ENCODE peak calls at places on chromosomes 6 and 20, in five cellular contexts. F is A549, Z is IMR-90, Q is K562, U is GM12878. T is an unnamed sample.

GRCh38 chr20:17442588-17442987 is 88.6 kb downstream of the BFSP1 start:
- DNase-seq in Z (no peak), U (no peak), F (peak; percentile 28), Q (no peak), T (no peak)

GRCh38 chr6:145705561-145705960 is 29.8 kb downstream of the EPM2A start:
- DNase-seq in U (no peak), Z (peak; percentile 78), Q (no peak), F (no peak), T (no peak)

GRCh38 chr6:111743318-111743717 is 129.9 kb downstream of the FYN start:
- DNase-seq in Z (no peak), Q (no peak), F (no peak), U (no peak), T (no peak)

GRCh38 chr6:18186033-18186432 is 30.8 kb downstream of the KDM1B start:
- DNase-seq in U (no peak), F (no peak), Z (no peak), Q (no peak), T (no peak)

GRCh38 chr6:51934098-51934497 is 153.3 kb downstream of the PKHD1 start:
- DNase-seq in F (peak; percentile 31), U (no peak), Z (no peak), Q (peak; percentile 20), T (peak; percentile 14)

GRCh38 chr6:10720229-10720959 is 2.5 kb upstream of the TMEM14C start:
- DNase-seq in F (no peak), Z (peak; percentile 17), Q (no peak), U (no peak), T (peak; percentile 22)

GRCh38 chr20:61797200-61797599 is 268.5 kb downstream of the TAF4 start:
- DNase-seq in F (no peak), Z (no peak), U (no peak), Q (no peak), T (no peak)

GRCh38 chr20:48866936-48867335 is 39.1 kb upstream of the PREX1 start:
- DNase-seq in F (no peak), Z (no peak), U (no peak), Q (no peak), T (no peak)

GRCh38 chr6:53669592-53669991 is 4.0 kb upstream of the KLHL31 start:
- DNase-seq in Q (no peak), F (no peak), Z (no peak), U (no peak), T (no peak)

GRCh38 chr20:62066339-62066982 is 780 bp upstream of the TAF4 start:
- DNase-seq in Z (no peak), U (no peak), F (peak; percentile 61), Q (peak; percentile 76), T (peak; percentile 88)

GRCh38 chr6:143802833-143803565 is 40.1 kb upstream of the LTV1 start:
- DNase-seq in Z (peak; percentile 73), F (no peak), Q (no peak), U (no peak), T (no peak)

GRCh38 chr6:7255918-7256317 is 57.1 kb downstream of the SSR1 start:
- DNase-seq in U (no peak), F (no peak), Z (no peak), Q (no peak), T (no peak)

GRCh38 chr20:35621560-35621946 is 5.9 kb downstream of the SPAG4 start:
- DNase-seq in F (peak; percentile 38), Q (no peak), U (no peak), Z (no peak), T (no peak)

GRCh38 chr6:156686429-156686939 is 90.7 kb upstream of the ARID1B start:
- DNase-seq in F (peak; percentile 26), Z (peak; percentile 59), U (no peak), Q (no peak), T (peak; percentile 69)

GRCh38 chr20:36202891-36203338 is 33.4 kb upstream of the AAR2 start:
- DNase-seq in Q (peak; percentile 89), U (no peak), F (peak; percentile 48), Z (peak; percentile 19), T (peak; percentile 89)

GRCh38 chr20:35104685-35105295 is 12.2 kb upstream of the TRPC4AP start:
- DNase-seq in Z (peak; percentile 10), Q (no peak), F (no peak), U (no peak), T (no peak)

GRCh38 chr6:121142093-121142492 is 192.2 kb downstream of the TBC1D32 start:
- DNase-seq in Z (no peak), Q (no peak), U (no peak), F (peak; percentile 22), T (no peak)

GRCh38 chr20:36666181-36666740 is 20.3 kb upstream of the SLA2 start:
- DNase-seq in U (no peak), Q (no peak), Z (peak; percentile 46), F (peak; percentile 42), T (no peak)

GRCh38 chr6:97215157-97215769 is 67.8 kb downstream of the MMS22L start:
- DNase-seq in U (no peak), Q (peak; percentile 18), Z (peak; percentile 76), F (peak; percentile 26), T (peak; percentile 48)

GRCh38 chr20:57080796-57081195 is 185.6 kb downstream of the BMP7 start:
- DNase-seq in U (no peak), F (peak; percentile 33), Q (no peak), Z (no peak), T (no peak)
- TF ChIP-seq RCOR1 in U (no peak), F (no peak), Q (no peak), Z (no peak), T (no peak)

GRCh38 chr6:27237089-27237723 is 10.3 kb upstream of the PRSS16 start:
- DNase-seq in Q (peak; percentile 73), F (peak; percentile 78), U (no peak), Z (peak; percentile 77), T (no peak)
- TF ChIP-seq RCOR1 in Q (no peak), F (peak; percentile 43), U (no peak), Z (no peak), T (no peak)

DNA sequence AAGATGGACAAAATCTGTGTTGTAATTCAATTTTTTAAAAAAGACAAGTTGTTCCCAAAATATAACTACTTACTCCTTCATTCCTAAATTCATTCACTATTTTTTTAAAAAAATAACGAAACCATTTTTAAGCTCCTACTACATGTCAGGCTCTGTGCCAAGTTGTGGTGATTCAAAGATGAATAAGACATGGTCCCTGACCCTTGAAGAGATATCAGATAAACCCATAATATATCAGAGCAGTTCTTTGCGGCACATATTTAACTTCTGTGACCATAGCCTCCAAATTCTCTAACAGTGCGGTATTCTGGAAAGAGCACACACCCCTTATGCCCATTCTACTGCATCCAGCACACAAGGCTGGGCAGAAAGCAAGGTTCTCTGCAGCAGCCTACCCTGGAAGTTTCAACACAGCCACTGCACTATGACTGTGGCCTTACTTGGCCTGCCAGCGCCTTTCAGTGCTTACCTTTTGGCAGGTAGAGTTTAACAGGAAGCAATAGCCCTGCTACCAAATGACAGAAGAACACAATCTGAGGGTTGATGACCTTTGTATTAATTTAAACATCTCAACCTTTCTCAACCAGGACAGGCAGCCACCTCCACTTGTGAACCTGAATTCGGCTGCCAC is 406.5 kb downstream of the BTBD9 start:
- DNase-seq in F (no peak), U (no peak), Q (no peak), Z (peak; percentile 51), T (no peak)
- TF ChIP-seq RCOR1 in F (no peak), U (no peak), Q (no peak), Z (no peak), T (no peak)

GRCh38 chr6:28551891-28552666 is 26.4 kb downstream of the GPX5 start:
- DNase-seq in Z (no peak), U (no peak), Q (no peak), F (no peak), T (no peak)
- TF ChIP-seq RCOR1 in Z (no peak), U (no peak), Q (no peak), F (no peak), T (no peak)

GRCh38 chr6:34288581-34288980 is 39.8 kb upstream of the SMIM29 start:
- DNase-seq in Z (no peak), U (peak; percentile 47), F (no peak), Q (no peak), T (no peak)
- TF ChIP-seq RCOR1 in Z (no peak), U (no peak), F (no peak), Q (no peak), T (no peak)